ENCODE peak calls at places on chromosomes 6 and 20, in nine cellular contexts. N, Y, W, F, X, Z, M, L and S are unnamed samples.

GRCh38 chr6:52557389-52558265 is 19.2 kb downstream of the TRAM2 start:
- DNase-seq in N (no peak), Y (no peak), W (no peak), F (no peak), X (no peak), Z (no peak), M (no peak), L (no peak), S (no peak)

GRCh38 chr6:31132806-31133205 is 6.1 kb downstream of the PSORS1C2 start:
- DNase-seq in N (no peak), Y (no peak), W (no peak), F (no peak), X (no peak), Z (no peak), M (no peak), L (no peak), S (no peak)

GRCh38 chr20:36470482-36471062 is 70.7 kb upstream of the MYL9 start:
- DNase-seq in N (no peak), Y (no peak), W (no peak), F (no peak), X (no peak), Z (no peak), M (no peak), L (peak), S (no peak)

GRCh38 chr6:30618270-30618787 is 689 bp downstream of the MRPS18B start:
- DNase-seq in N (no peak), Y (no peak), W (no peak), F (no peak), X (no peak), Z (no peak), M (no peak), L (peak), S (no peak)

GRCh38 chr20:52461602-52462001 is 270.0 kb upstream of the ZFP64 start:
- DNase-seq in N (no peak), Y (no peak), W (no peak), F (no peak), X (no peak), Z (no peak), M (no peak), L (peak), S (no peak)

GRCh38 chr6:145660676-145661075 is 74.6 kb downstream of the EPM2A start:
- DNase-seq in N (no peak), Y (no peak), W (no peak), F (no peak), X (no peak), Z (no peak), M (no peak), L (no peak), S (no peak)

GRCh38 chr6:63058601-63059000 is 152.7 kb upstream of the FKBP1C start:
- DNase-seq in N (no peak), Y (no peak), W (no peak), F (no peak), X (no peak), Z (no peak), M (no peak), L (no peak), S (no peak)

GRCh38 chr6:141551318-141551717 is 581.4 kb upstream of the GJE1 start:
- DNase-seq in N (no peak), Y (no peak), W (no peak), F (no peak), X (no peak), Z (no peak), M (no peak), L (peak), S (no peak)

GRCh38 chr20:13302647-13303425 is 81.8 kb downstream of the ISM1 start:
- DNase-seq in N (peak), Y (peak), W (no peak), F (no peak), X (peak), Z (peak), M (peak), L (peak), S (no peak)

GRCh38 chr20:57582432-57583288 is 21.8 kb downstream of the PCK1 start:
- DNase-seq in N (no peak), Y (peak), W (no peak), F (no peak), X (no peak), Z (peak), M (peak), L (peak), S (no peak)

GRCh38 chr20:24160563-24161355 is 172.2 kb upstream of the GGTLC1 start:
- DNase-seq in N (peak), Y (peak), W (no peak), F (peak), X (peak), Z (peak), M (peak), L (peak), S (no peak)

GRCh38 chr6:53313784-53314382 is 34.9 kb downstream of the ELOVL5 start:
- DNase-seq in N (no peak), Y (no peak), W (no peak), F (no peak), X (no peak), Z (no peak), M (no peak), L (no peak), S (no peak)

GRCh38 chr20:40390654-40391053 is 298.4 kb downstream of the MAFB start:
- DNase-seq in N (peak), Y (no peak), W (no peak), F (no peak), X (no peak), Z (no peak), M (no peak), L (no peak), S (no peak)

GRCh38 chr6:101539510-101540245 is 146.2 kb downstream of the GRIK2 start:
- DNase-seq in N (peak), Y (no peak), W (no peak), F (no peak), X (peak), Z (no peak), M (no peak), L (peak), S (no peak)

GRCh38 chr6:14739830-14740229 is 506.0 kb upstream of the JARID2 start:
- DNase-seq in N (no peak), Y (no peak), W (no peak), F (no peak), X (no peak), Z (no peak), M (no peak), L (peak), S (no peak)

GRCh38 chr6:113486172-113486571 is 371.0 kb upstream of the MARCKS start:
- DNase-seq in N (no peak), Y (no peak), W (no peak), F (no peak), X (no peak), Z (no peak), M (no peak), L (peak), S (no peak)

GRCh38 chr6:54426995-54427394 is 118.8 kb downstream of the TINAG start:
- DNase-seq in N (no peak), Y (no peak), W (no peak), F (no peak), X (no peak), Z (no peak), M (no peak), L (no peak), S (no peak)

GRCh38 chr6:2038096-2038495 is 207.3 kb downstream of the GMDS start:
- DNase-seq in N (no peak), Y (no peak), W (no peak), F (no peak), X (no peak), Z (no peak), M (no peak), L (no peak), S (no peak)

GRCh38 chr6:14423955-14424354 is 306.4 kb downstream of the CD83 start:
- DNase-seq in N (no peak), Y (no peak), W (no peak), F (no peak), X (no peak), Z (no peak), M (no peak), L (no peak), S (no peak)

GRCh38 chr6:157764346-157765068 is 58.5 kb upstream of the SNX9 start:
- DNase-seq in N (peak), Y (peak), W (no peak), F (peak), X (peak), Z (no peak), M (no peak), L (no peak), S (no peak)

GRCh38 chr6:14454467-14454763 is 336.8 kb downstream of the CD83 start:
- DNase-seq in N (no peak), Y (no peak), W (peak), F (no peak), X (no peak), Z (no peak), M (no peak), L (peak), S (no peak)

GRCh38 chr20:17796096-17796563 is 96.4 kb downstream of the BANF2 start:
- DNase-seq in N (no peak), Y (no peak), W (no peak), F (no peak), X (no peak), Z (no peak), M (no peak), L (no peak), S (no peak)

GRCh38 chr6:17066610-17067009 is 35.2 kb upstream of the STMND1 start:
- DNase-seq in N (no peak), Y (no peak), W (no peak), F (no peak), X (no peak), Z (no peak), M (no peak), L (no peak), S (no peak)

GRCh38 chr6:10080561-10080960 is 334.3 kb downstream of the TFAP2A start:
- DNase-seq in N (no peak), Y (no peak), W (no peak), F (no peak), X (no peak), Z (no peak), M (no peak), L (no peak), S (no peak)

GRCh38 chr20:39574061-39574460 is 611.9 kb downstream of the DHX35 start:
- DNase-seq in N (no peak), Y (no peak), W (no peak), F (no peak), X (no peak), Z (no peak), M (no peak), L (no peak), S (no peak)

GRCh38 chr6:100467144-100468012 is 2.7 kb upstream of the SIM1 start:
- DNase-seq in N (no peak), Y (no peak), W (no peak), F (no peak), X (no peak), Z (no peak), M (no peak), L (no peak), S (no peak)

GRCh38 chr6:1461736-1462135 is 72.4 kb downstream of the FOXF2 start:
- DNase-seq in N (no peak), Y (no peak), W (no peak), F (no peak), X (peak), Z (no peak), M (no peak), L (no peak), S (no peak)